ENCODE peak calls at places on chromosome 12, in six cellular contexts. J, H, K, G, A and Z are unnamed samples.
A peak's percentile ranks its signal among the peaks of the same experiment; 100 is the strongest.

GRCh38 chr12:24960222-24960855 is 11.4 kb upstream of the BCAT1 start:
- DNase-seq in G (peak; percentile 36), J (peak; percentile 29), K (peak; percentile 56), H (no peak), A (no peak), Z (no peak)

GRCh38 chr12:6363330-6364036 is 11.9 kb downstream of the SCNN1A start:
- DNase-seq in J (peak; percentile 94), G (peak; percentile 85), K (no peak), A (no peak), H (peak; percentile 90), Z (peak; percentile 48)

GRCh38 chr12:69068431-69068830 is 135.5 kb upstream of the CPM start:
- DNase-seq in A (no peak), K (no peak), J (no peak), G (peak; percentile 46), H (no peak), Z (no peak)

GRCh38 chr12:113271853-113272561 is 50.7 kb downstream of the TPCN1 start:
- DNase-seq in J (peak; percentile 55), G (peak; percentile 74), A (no peak), H (peak; percentile 67), K (no peak), Z (peak; percentile 14)

GRCh38 chr12:52268212-52268611 is 6.2 kb upstream of the KRT86 start:
- DNase-seq in G (no peak), K (no peak), A (no peak), H (no peak), J (no peak), Z (no peak)

GRCh38 chr12:89363582-89363981 is 11.3 kb upstream of the DUSP6 start:
- DNase-seq in J (no peak), G (no peak), A (no peak), K (no peak), H (no peak), Z (no peak)

GRCh38 chr12:110717037-110717436 is 25.7 kb downstream of the PPP1CC start:
- DNase-seq in K (no peak), J (no peak), H (no peak), G (no peak), A (no peak), Z (no peak)

GRCh38 chr12:7075931-7076330 is 15.4 kb downstream of the C1S start:
- DNase-seq in H (no peak), J (no peak), G (no peak), K (no peak), A (no peak), Z (no peak)

GRCh38 chr12:33439587-33440011 is at the start of gene SYT10:
- DNase-seq in J (peak; percentile 62), H (peak; percentile 26), G (no peak), K (no peak), A (no peak), Z (no peak)

GRCh38 chr12:102883204-102883799 is 33.7 kb downstream of the PAH start:
- DNase-seq in K (no peak), A (peak; percentile 13), G (peak; percentile 48), J (peak; percentile 61), H (peak; percentile 70), Z (no peak)

GRCh38 chr12:25581067-25581466 is 28.0 kb upstream of the LMNTD1 start:
- DNase-seq in J (no peak), K (no peak), H (no peak), A (no peak), G (no peak), Z (no peak)

GRCh38 chr12:12881495-12881894 is 9.9 kb upstream of the GPRC5A start:
- DNase-seq in G (peak; percentile 39), A (no peak), K (no peak), H (no peak), J (no peak), Z (peak; percentile 16)

GRCh38 chr12:124445121-124445718 is 122.2 kb downstream of the NCOR2 start:
- DNase-seq in G (no peak), K (no peak), H (no peak), A (no peak), J (no peak), Z (no peak)

GRCh38 chr12:57883700-57884099 is 37.2 kb upstream of the CTDSP2 start:
- DNase-seq in A (no peak), J (no peak), K (no peak), H (no peak), G (no peak), Z (no peak)

GRCh38 chr12:6416596-6416995 is 28.2 kb upstream of the CD27 start:
- DNase-seq in G (no peak), J (no peak), K (no peak), A (no peak), H (no peak), Z (peak; percentile 86)

GRCh38 chr12:179131-179884 is 34.6 kb downstream of the SLC6A12 start:
- DNase-seq in H (no peak), G (no peak), J (no peak), A (no peak), K (no peak), Z (no peak)

GRCh38 chr12:56258068-56258819 is at the start of gene ANKRD52:
- DNase-seq in G (peak; percentile 26), K (no peak), J (peak; percentile 94), H (peak; percentile 98), A (no peak), Z (peak; percentile 60)

GRCh38 chr12:127300753-127301152 is 966.2 kb upstream of the TMEM132C start:
- DNase-seq in K (no peak), A (no peak), G (no peak), H (no peak), J (no peak), Z (no peak)

GRCh38 chr12:132178801-132179401 is 34.6 kb downstream of the NOC4L start:
- DNase-seq in H (no peak), G (no peak), J (no peak), K (no peak), A (no peak), Z (no peak)

GRCh38 chr12:124475295-124476010 is 92.0 kb downstream of the NCOR2 start:
- DNase-seq in G (no peak), J (no peak), H (no peak), K (no peak), A (no peak), Z (no peak)

GRCh38 chr12:13386269-13387039 is 189.9 kb downstream of the EMP1 start:
- DNase-seq in K (no peak), G (no peak), H (no peak), J (no peak), A (no peak), Z (no peak)

GRCh38 chr12:56947633-56948535 is 9.5 kb downstream of the RDH16 start:
- DNase-seq in G (peak; percentile 39), J (no peak), H (no peak), A (no peak), K (no peak), Z (no peak)

GRCh38 chr12:93918900-93919299 is 229.5 kb upstream of the PLXNC1 start:
- DNase-seq in K (no peak), J (no peak), H (no peak), G (no peak), A (no peak), Z (no peak)

GRCh38 chr12:128613821-128614220 is 209.9 kb downstream of the SLC15A4 start:
- DNase-seq in A (no peak), J (no peak), K (no peak), H (no peak), G (no peak), Z (no peak)

GRCh38 chr12:23909559-23909958 is 39.9 kb downstream of the SOX5 start:
- DNase-seq in A (no peak), K (no peak), J (no peak), H (no peak), G (no peak), Z (no peak)
- TF ChIP-seq GABPA in A (no peak), K (no peak), J (no peak), H (no peak), G (no peak), Z (no peak)

DNA sequence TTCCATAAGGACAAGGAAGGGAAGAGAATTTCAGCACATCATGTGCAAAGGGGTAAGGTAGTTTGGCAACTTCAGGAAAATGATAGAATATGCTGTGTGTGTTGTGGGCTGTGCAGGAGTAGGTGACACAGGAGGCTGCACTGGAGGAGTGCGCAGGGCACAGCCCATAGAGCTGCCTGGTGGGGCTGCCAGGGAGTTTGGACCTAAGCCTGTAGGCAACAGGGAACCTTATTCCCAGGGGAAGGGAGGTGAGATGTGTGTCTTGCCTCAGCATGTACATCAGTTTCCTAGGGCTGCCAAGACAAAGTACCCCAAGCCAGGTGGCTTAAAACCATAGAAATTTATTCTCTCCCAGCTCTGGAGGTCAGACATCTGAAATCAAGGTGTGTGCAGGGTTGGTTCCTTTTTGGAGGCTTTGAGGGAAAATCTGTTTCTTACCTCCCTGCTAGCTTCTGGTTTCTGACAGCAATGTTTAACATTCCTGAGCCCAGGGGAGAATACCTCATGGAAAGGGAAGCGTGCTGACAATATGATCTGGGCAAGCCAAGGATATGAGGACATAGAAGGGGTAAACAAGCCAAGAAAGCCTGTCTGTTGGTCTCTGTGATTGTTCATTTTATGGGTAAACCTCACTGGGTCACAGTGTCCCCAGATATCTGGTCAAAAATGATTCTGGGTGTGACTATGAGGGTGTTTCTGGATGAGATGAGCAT is 174.0 kb upstream of the NTF3 start:
- DNase-seq in G (no peak), J (no peak), A (no peak), K (no peak), H (no peak), Z (no peak)
- H3K27ac ChIP-seq in G (no peak overlapping the region), J (no peak overlapping the region), A (no peak overlapping the region), K (no peak overlapping the region), H (no peak overlapping the region), Z (no peak overlapping the region)

GRCh38 chr12:109115758-109116610 is at the start of gene ACACB:
- DNase-seq in K (no peak), A (no peak), G (peak; percentile 94), J (no peak), H (peak; percentile 62), Z (no peak)
- TF ChIP-seq GABPA in K (no peak), A (no peak), G (no peak), J (no peak), H (no peak), Z (no peak)

GRCh38 chr12:14443531-14443930 is 78.0 kb downstream of the ATF7IP start:
- DNase-seq in J (no peak), H (no peak), K (no peak), A (no peak), G (no peak), Z (no peak)

GRCh38 chr12:14442221-14442881 is 76.9 kb downstream of the ATF7IP start:
- DNase-seq in J (no peak), A (no peak), K (no peak), G (no peak), H (no peak), Z (peak; percentile 33)
- H3K27ac ChIP-seq in J (no peak overlapping the region), A (no peak overlapping the region), K (no peak overlapping the region), G (no peak overlapping the region), H (no peak overlapping the region), Z (peak overlapping the region; percentile 23)

GRCh38 chr12:11067514-11067913 is 5.4 kb upstream of the TAS2R46 start:
- DNase-seq in H (no peak), G (no peak), A (no peak), K (no peak), J (no peak), Z (no peak)

GRCh38 chr12:11075642-11076041 is 13.5 kb upstream of the TAS2R46 start:
- DNase-seq in G (no peak), J (no peak), A (no peak), H (no peak), K (peak; percentile 15), Z (no peak)

GRCh38 chr12:11070999-11071398 is 8.9 kb upstream of the TAS2R46 start:
- DNase-seq in G (peak; percentile 16), A (no peak), K (no peak), J (no peak), H (no peak), Z (no peak)

GRCh38 chr12:11069854-11070253 is 7.8 kb upstream of the TAS2R46 start:
- DNase-seq in G (no peak), K (no peak), J (no peak), A (no peak), H (no peak), Z (no peak)

GRCh38 chr12:11071414-11071813 is 9.3 kb upstream of the TAS2R46 start:
- DNase-seq in J (no peak), K (no peak), H (no peak), G (peak; percentile 64), A (peak; percentile 36), Z (no peak)
- TF ChIP-seq GABPA in J (no peak), K (no peak), H (no peak), G (no peak), A (no peak), Z (no peak)